ENCODE peak calls at places on chromosomes 6 and 20, in nine cellular contexts. F is H7, J is amniotic stem cell, E is AG08396, A is nucleus accumbens, Z is HT-29, O is lower leg skin, B is transverse colon, X is Daoy. K is an unnamed sample.
A peak's percentile ranks its signal among the peaks of the same experiment; 100 is the strongest.

GRCh38 chr6:43942011-43942442 is 172.0 kb downstream of the VEGFA start:
- DNase-seq in O (peak; percentile 60), E (no peak), X (peak; percentile 4), F (no peak), Z (no peak), A (no peak), J (no peak), B (no peak), K (peak; percentile 45)

GRCh38 chr20:13028001-13028400 is 19.2 kb downstream of the SPTLC3 start:
- DNase-seq in B (no peak), A (no peak), O (no peak), Z (no peak), J (no peak), F (no peak), X (peak; percentile 10), E (no peak), K (peak; percentile 7)

GRCh38 chr20:48015136-48015925 is 230.1 kb upstream of the SULF2 start:
- DNase-seq in F (no peak), A (no peak), O (peak; percentile 17), Z (no peak), B (no peak), X (peak; percentile 21), J (no peak), E (no peak), K (no peak)

GRCh38 chr6:159984268-159984786 is 15.4 kb downstream of the IGF2R start:
- DNase-seq in O (peak; percentile 63), J (no peak), E (no peak), A (no peak), Z (no peak), F (no peak), B (no peak), X (peak; percentile 84), K (no peak)

GRCh38 chr20:35618372-35619131 is 2.9 kb downstream of the SPAG4 start:
- DNase-seq in X (peak; percentile 31), F (peak; percentile 63), A (no peak), J (no peak), O (peak; percentile 86), Z (peak; percentile 71), B (no peak), E (no peak), K (peak; percentile 39)

GRCh38 chr20:46348972-46349741 is 40.9 kb upstream of the CDH22 start:
- DNase-seq in X (peak; percentile 57), F (peak; percentile 94), E (peak; percentile 75), O (peak; percentile 91), Z (peak; percentile 66), A (peak; percentile 29), J (no peak), B (peak; percentile 43), K (peak; percentile 68)

GRCh38 chr6:63787021-63787420 is 151.4 kb downstream of the PHF3 start:
- DNase-seq in X (no peak), Z (no peak), J (no peak), E (no peak), O (no peak), F (no peak), A (no peak), B (no peak), K (no peak)

GRCh38 chr20:53580376-53581111 is 13.1 kb downstream of the ZNF217 start:
- DNase-seq in Z (no peak), O (peak; percentile 62), E (no peak), F (no peak), X (no peak), B (no peak), J (no peak), A (no peak), K (no peak)

K was measured in A673.